ENCODE peak calls at places on chromosomes 1 and 21, in seven cellular contexts. Z, U, K, I, X, P and G are unnamed samples.

GRCh38 chr1:58898739-58899580 is 115.1 kb upstream of the JUN start:
- DNase-seq in Z (peak; percentile 91), U (no peak), K (no peak), I (no peak), X (peak; percentile 99), P (no peak), G (peak; percentile 73)

GRCh38 chr1:27564710-27565649 is 39.0 kb downstream of the AHDC1 start:
- DNase-seq in Z (peak; percentile 74), U (no peak), K (no peak), I (no peak), X (no peak), P (no peak), G (no peak)

GRCh38 chr21:34734696-34735095 is 65.9 kb downstream of the CLIC6 start:
- DNase-seq in Z (no peak), U (no peak), K (no peak), I (no peak), X (no peak), P (no peak), G (peak; percentile 46)

GRCh38 chr1:5961601-5962000 is 30.6 kb downstream of the NPHP4 start:
- DNase-seq in Z (no peak), U (no peak), K (no peak), I (no peak), X (no peak), P (no peak), G (no peak)

GRCh38 chr1:169027607-169028320 is 78.7 kb upstream of the ATP1B1 start:
- DNase-seq in Z (peak; percentile 52), U (no peak), K (no peak), I (no peak), X (peak; percentile 69), P (no peak), G (no peak)

GRCh38 chr1:33369081-33369480 is 48.2 kb upstream of the A3GALT2 start:
- DNase-seq in Z (no peak), U (no peak), K (peak; percentile 74), I (no peak), X (no peak), P (no peak), G (no peak)

GRCh38 chr1:185541861-185542260 is 192.3 kb upstream of the HMCN1 start:
- DNase-seq in Z (no peak), U (no peak), K (no peak), I (no peak), X (no peak), P (peak; percentile 39), G (no peak)

GRCh38 chr1:58687516-58687915 is 12.3 kb downstream of the MYSM1 start:
- DNase-seq in Z (no peak), U (no peak), K (no peak), I (no peak), X (no peak), P (no peak), G (no peak)

GRCh38 chr1:12657060-12657866 is 13.4 kb downstream of the AADACL4 start:
- DNase-seq in Z (no peak), U (no peak), K (no peak), I (no peak), X (peak; percentile 23), P (no peak), G (no peak)

GRCh38 chr1:226691257-226691656 is 47.8 kb downstream of the ITPKB start:
- DNase-seq in Z (no peak), U (no peak), K (no peak), I (no peak), X (no peak), P (no peak), G (no peak)

GRCh38 chr1:100510441-100510840 is 27.5 kb upstream of the GPR88 start:
- DNase-seq in Z (no peak), U (no peak), K (no peak), I (no peak), X (peak; percentile 4), P (no peak), G (no peak)

GRCh38 chr1:52368383-52369172 is 2.6 kb upstream of the CC2D1B start:
- DNase-seq in Z (peak; percentile 58), U (no peak), K (peak; percentile 80), I (peak; percentile 84), X (peak; percentile 25), P (peak; percentile 49), G (peak; percentile 90)

GRCh38 chr1:219917851-219918466 is 10.4 kb downstream of the SLC30A10 start:
- DNase-seq in Z (no peak), U (no peak), K (no peak), I (no peak), X (no peak), P (peak; percentile 35), G (no peak)

GRCh38 chr1:32619701-32620485 is 30.5 kb downstream of the ZBTB8OS start:
- DNase-seq in Z (no peak), U (no peak), K (no peak), I (no peak), X (peak; percentile 24), P (peak; percentile 21), G (no peak)

GRCh38 chr1:161705537-161705936 is 1.5 kb upstream of the FCRLA start:
- DNase-seq in Z (no peak), U (no peak), K (no peak), I (no peak), X (no peak), P (no peak), G (no peak)

GRCh38 chr1:4650486-4650885 is 3.9 kb upstream of the AJAP1 start:
- DNase-seq in Z (no peak), U (no peak), K (no peak), I (no peak), X (no peak), P (peak; percentile 21), G (no peak)

GRCh38 chr1:38962113-38962512 is 20.5 kb upstream of the RHBDL2 start:
- DNase-seq in Z (no peak), U (no peak), K (no peak), I (no peak), X (no peak), P (peak; percentile 87), G (no peak)

GRCh38 chr1:47818682-47819502 is 178.3 kb downstream of the TRABD2B start:
- DNase-seq in Z (no peak), U (no peak), K (no peak), I (no peak), X (no peak), P (no peak), G (no peak)

GRCh38 chr1:30730351-30731108 is 7.1 kb upstream of the MATN1 start:
- DNase-seq in Z (no peak), U (no peak), K (no peak), I (no peak), X (no peak), P (no peak), G (no peak)

GRCh38 chr1:19582318-19582717 is 61.8 kb upstream of the NBL1 start:
- DNase-seq in Z (no peak), U (peak; percentile 51), K (peak; percentile 18), I (peak; percentile 3), X (peak; percentile 81), P (no peak), G (peak; percentile 78)

GRCh38 chr21:45332415-45332814 is 44.7 kb upstream of the POFUT2 start:
- DNase-seq in Z (peak; percentile 11), U (no peak), K (no peak), I (no peak), X (no peak), P (no peak), G (no peak)

GRCh38 chr1:209838537-209838936 is 10.8 kb downstream of the UTP25 start:
- DNase-seq in Z (no peak), U (no peak), K (no peak), I (no peak), X (no peak), P (no peak), G (peak; percentile 72)

GRCh38 chr1:113058861-113059441 is 14.0 kb upstream of the LRIG2 start:
- DNase-seq in Z (no peak), U (no peak), K (no peak), I (no peak), X (peak; percentile 73), P (no peak), G (no peak)

GRCh38 chr1:218813247-218813646 is 360.4 kb upstream of the LYPLAL1 start:
- DNase-seq in Z (no peak), U (no peak), K (no peak), I (no peak), X (no peak), P (peak; percentile 89), G (no peak)

GRCh38 chr1:168317309-168317708 is 36.6 kb downstream of the TBX19 start:
- DNase-seq in Z (no peak), U (no peak), K (no peak), I (no peak), X (peak; percentile 14), P (no peak), G (no peak)

GRCh38 chr21:45371092-45371491 is 33.9 kb upstream of the COL18A1 start:
- DNase-seq in Z (peak; percentile 23), U (no peak), K (no peak), I (no peak), X (no peak), P (no peak), G (no peak)

GRCh38 chr1:189429610-189430009 is 1048.1 kb downstream of the BRINP3 start:
- DNase-seq in Z (no peak), U (no peak), K (no peak), I (no peak), X (peak; percentile 81), P (peak; percentile 59), G (no peak)

GRCh38 chr1:72202761-72203160 is 79.6 kb downstream of the NEGR1 start:
- DNase-seq in Z (no peak), U (no peak), K (no peak), I (no peak), X (no peak), P (peak; percentile 9), G (no peak)

GRCh38 chr1:176206006-176206960 is 803 bp downstream of the COP1 start:
- DNase-seq in Z (no peak), U (no peak), K (peak; percentile 24), I (peak; percentile 29), X (peak; percentile 79), P (peak; percentile 48), G (peak; percentile 91)